ENCODE peak calls at places on chromosomes 7 and 10, in seven cellular contexts. X, C, U, B, G, Z and H are unnamed samples.

GRCh38 chr10:5669609-5670008 is 3.2 kb upstream of the ASB13 start:
- DNase-seq in X (no peak), C (no peak), U (no peak), B (no peak), G (no peak), Z (no peak), H (no peak)

GRCh38 chr7:99791021-99791420 is 7.0 kb upstream of the CYP3A4 start:
- DNase-seq in X (peak), C (no peak), U (no peak), B (no peak), G (no peak), Z (no peak), H (peak)

GRCh38 chr7:32256376-32256775 is 186.2 kb upstream of the PDE1C start:
- DNase-seq in X (no peak), C (no peak), U (no peak), B (no peak), G (no peak), Z (no peak), H (no peak)

GRCh38 chr10:1116051-1116450 is 59.9 kb downstream of the WDR37 start:
- DNase-seq in X (no peak), C (no peak), U (no peak), B (no peak), G (peak), Z (no peak), H (no peak)

GRCh38 chr10:8817303-8817702 is 762.8 kb downstream of the GATA3 start:
- DNase-seq in X (no peak), C (no peak), U (no peak), B (no peak), G (no peak), Z (no peak), H (no peak)

GRCh38 chr7:157459966-157460365 is 123.2 kb downstream of the DNAJB6 start:
- DNase-seq in X (no peak), C (no peak), U (no peak), B (no peak), G (peak), Z (no peak), H (no peak)

GRCh38 chr10:61343781-61344180 is 109.4 kb downstream of the TMEM26 start:
- DNase-seq in X (no peak), C (no peak), U (no peak), B (no peak), G (no peak), Z (no peak), H (no peak)

GRCh38 chr7:99030951-99031350 is 113.0 kb downstream of the SMURF1 start:
- DNase-seq in X (peak), C (no peak), U (peak), B (no peak), G (peak), Z (no peak), H (no peak)

GRCh38 chr10:75407716-75408511 is 6.3 kb upstream of the ZNF503 start:
- DNase-seq in X (peak), C (peak), U (peak), B (peak), G (no peak), Z (no peak), H (no peak)

GRCh38 chr7:158716802-158717201 is 12.2 kb upstream of the NCAPG2 start:
- DNase-seq in X (no peak), C (no peak), U (no peak), B (no peak), G (no peak), Z (no peak), H (no peak)

GRCh38 chr10:62047960-62048383 is 146.5 kb downstream of the ARID5B start:
- DNase-seq in X (no peak), C (no peak), U (no peak), B (no peak), G (peak), Z (no peak), H (peak)

GRCh38 chr10:93342346-93342745 is 139.8 kb downstream of the MYOF start:
- DNase-seq in X (no peak), C (no peak), U (no peak), B (no peak), G (no peak), Z (no peak), H (no peak)

GRCh38 chr7:66921396-66921917 is 432 bp downstream of the TMEM248 start:
- DNase-seq in X (peak), C (no peak), U (peak), B (no peak), G (no peak), Z (no peak), H (peak)

GRCh38 chr10:52258791-52259427 is 55.2 kb upstream of the DKK1 start:
- DNase-seq in X (peak), C (peak), U (no peak), B (no peak), G (no peak), Z (no peak), H (peak)

GRCh38 chr10:12482586-12482985 is 133.2 kb downstream of the CAMK1D start:
- DNase-seq in X (no peak), C (peak), U (no peak), B (no peak), G (no peak), Z (no peak), H (no peak)

GRCh38 chr10:123299598-123299997 is 145.4 kb downstream of the BUB3 start:
- DNase-seq in X (no peak), C (no peak), U (no peak), B (no peak), G (no peak), Z (no peak), H (no peak)

GRCh38 chr7:92255308-92255707 is 9.5 kb downstream of the ANKIB1 start:
- DNase-seq in X (peak), C (no peak), U (no peak), B (no peak), G (no peak), Z (peak), H (peak)

GRCh38 chr10:86961481-86962091 is 3.2 kb downstream of the SNCG start:
- DNase-seq in X (no peak), C (no peak), U (no peak), B (no peak), G (peak), Z (peak), H (no peak)

GRCh38 chr10:133004478-133004877 is 62.1 kb upstream of the CFAP46 start:
- DNase-seq in X (no peak), C (no peak), U (no peak), B (no peak), G (no peak), Z (no peak), H (no peak)

GRCh38 chr7:106305732-106306131 is 20.9 kb upstream of the NAMPT start:
- DNase-seq in X (no peak), C (no peak), U (no peak), B (no peak), G (no peak), Z (no peak), H (no peak)

GRCh38 chr7:8260871-8261707 is 878 bp downstream of the ICA1 start:
- DNase-seq in X (no peak), C (peak), U (peak), B (peak), G (peak), Z (no peak), H (peak)

GRCh38 chr7:112580717-112581435 is 100.1 kb downstream of the LSMEM1 start:
- DNase-seq in X (no peak), C (no peak), U (no peak), B (no peak), G (no peak), Z (no peak), H (no peak)

GRCh38 chr7:131897016-131897789 is 340.8 kb upstream of the PODXL start:
- DNase-seq in X (peak), C (no peak), U (no peak), B (no peak), G (no peak), Z (no peak), H (peak)

GRCh38 chr7:81846398-81846797 is 76.6 kb upstream of the HGF start:
- DNase-seq in X (peak), C (no peak), U (peak), B (no peak), G (peak), Z (no peak), H (peak)

GRCh38 chr7:130667593-130668257 is 823 bp downstream of the COPG2 start:
- DNase-seq in X (no peak), C (no peak), U (no peak), B (no peak), G (no peak), Z (no peak), H (peak)

GRCh38 chr7:26787696-26788095 is 76.7 kb downstream of the SKAP2 start:
- DNase-seq in X (no peak), C (no peak), U (no peak), B (no peak), G (no peak), Z (no peak), H (no peak)

GRCh38 chr7:134364619-134365037 is 47.9 kb upstream of the SLC35B4 start:
- DNase-seq in X (peak), C (no peak), U (no peak), B (no peak), G (peak), Z (no peak), H (peak)

GRCh38 chr10:95183451-95184230 is 10.4 kb upstream of the ACSM6 start:
- DNase-seq in X (peak), C (peak), U (peak), B (peak), G (peak), Z (peak), H (peak)
- TF ChIP-seq CTCF in X (peak), C (peak), U (peak), B (peak), G (peak), Z (peak), H (peak)

DNA sequence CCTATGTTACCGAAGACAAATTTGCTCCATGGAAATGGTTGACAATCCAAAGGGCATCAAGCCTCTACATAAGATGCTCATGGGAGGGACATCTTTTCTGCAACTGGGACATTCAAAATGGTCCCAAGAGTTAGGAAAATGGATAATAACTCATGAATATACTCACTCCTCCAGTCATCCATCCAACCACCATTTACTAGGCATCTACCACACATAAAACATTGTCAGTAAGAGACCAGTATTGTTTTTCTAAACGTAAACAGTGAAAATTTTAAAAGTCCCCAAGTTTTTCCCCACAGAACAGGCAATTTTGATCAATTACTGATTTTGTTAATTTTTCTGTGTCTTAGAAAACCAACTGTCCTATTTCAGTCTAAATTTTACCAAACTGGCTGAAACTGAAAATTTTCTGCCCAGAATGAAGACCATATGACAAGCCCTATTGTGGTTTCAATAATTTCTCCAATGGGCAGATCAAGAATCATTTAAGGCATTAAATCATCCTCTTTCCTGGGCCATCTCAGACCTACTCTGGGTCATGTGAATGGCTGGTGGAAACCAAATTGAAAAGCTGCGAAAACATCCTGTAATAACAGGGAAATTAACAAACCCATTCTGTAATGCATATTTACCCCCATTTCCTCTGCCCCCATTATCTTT is 24.2 kb downstream of the PIK3AP1 start:
- DNase-seq in X (no peak), C (no peak), U (no peak), B (no peak), G (no peak), Z (no peak), H (no peak)
- H3K4me3 ChIP-seq in X (no peak), C (no peak), U (no peak), B (no peak), G (no peak), Z (no peak), H (no peak)

DNA sequence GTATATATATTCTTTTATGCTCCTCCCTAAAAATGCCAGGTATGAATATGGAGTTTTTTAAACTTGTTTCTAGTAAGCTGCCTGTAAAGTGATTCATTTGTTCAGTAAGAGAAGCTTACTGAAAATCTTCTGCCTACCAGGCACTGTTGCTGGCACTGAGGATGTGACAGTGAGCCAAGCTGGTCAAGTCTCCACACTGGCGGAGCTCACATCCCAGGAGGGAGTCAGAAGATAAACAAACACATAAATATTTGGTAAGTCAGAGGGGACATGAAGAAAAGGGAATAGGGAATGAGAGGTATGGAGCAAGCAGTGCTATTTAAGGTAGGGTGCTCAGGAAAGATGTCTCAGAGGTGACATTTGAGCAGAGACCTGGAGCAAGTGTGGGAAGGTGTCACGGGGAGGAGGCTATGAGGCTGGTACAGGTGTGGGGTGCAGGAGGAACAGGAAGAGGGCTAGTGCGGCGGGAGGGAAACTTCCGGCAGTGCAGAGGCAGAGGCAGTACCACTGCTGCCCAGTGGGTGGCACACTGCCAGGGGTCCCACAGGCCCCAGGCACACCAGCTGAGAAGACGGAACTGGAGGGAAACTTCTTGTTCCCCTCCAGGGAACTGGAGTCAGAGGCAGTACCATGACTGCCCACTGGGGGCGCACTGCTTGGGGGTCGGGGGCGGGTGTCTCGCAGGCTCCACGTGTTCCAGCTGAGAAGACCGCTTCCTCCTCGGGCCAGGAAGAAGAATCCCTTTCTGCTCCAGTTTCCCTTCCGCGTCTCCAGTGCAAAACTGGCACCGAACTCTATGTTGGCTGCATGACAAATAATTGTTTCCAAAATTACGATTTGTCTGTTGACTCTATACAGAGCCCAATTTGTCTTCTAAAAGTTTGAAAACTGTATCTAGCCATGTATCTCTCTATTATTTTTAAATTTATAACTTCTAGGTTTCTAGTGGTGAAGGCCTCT is 161.0 kb downstream of the TEX36 start:
- DNase-seq in X (no peak), C (peak), U (no peak), B (no peak), G (no peak), Z (no peak), H (no peak)
- TF ChIP-seq CTCF in X (peak), C (peak), U (peak), B (peak), G (no peak), Z (peak), H (peak)

GRCh38 chr7:107890962-107891618 is at the start of gene DLD:
- DNase-seq in X (peak), C (peak), U (peak), B (peak), G (peak), Z (peak), H (peak)

GRCh38 chr7:107884419-107884818 is 6.6 kb upstream of the DLD start:
- DNase-seq in X (no peak), C (no peak), U (no peak), B (no peak), G (no peak), Z (no peak), H (no peak)

GRCh38 chr7:107890493-107890961 is 456 bp upstream of the DLD start:
- DNase-seq in X (no peak), C (no peak), U (no peak), B (no peak), G (no peak), Z (no peak), H (no peak)

GRCh38 chr7:107891619-107892366 is 810 bp downstream of the DLD start:
- DNase-seq in X (peak), C (no peak), U (no peak), B (no peak), G (no peak), Z (no peak), H (peak)

GRCh38 chr7:107889992-107890391 is 991 bp upstream of the DLD start:
- DNase-seq in X (no peak), C (no peak), U (no peak), B (no peak), G (no peak), Z (no peak), H (no peak)
- H3K4me3 ChIP-seq in X (no peak), C (no peak), U (no peak), B (no peak), G (no peak), Z (peak), H (no peak)